ENCODE peak calls at places on chromosomes 3 and 15, in four cellular contexts. One of them, this sample, is unnamed.

GRCh38 chr3:30596161-30596560 is 10.2 kb upstream of the TGFBR2 start:
- DNase-seq in hippocampal formation: no peak
- DNase-seq in M059J: peak; percentile 53
- DNase-seq in cardiac fibroblast: no peak
- DNase-seq in this sample: no peak

GRCh38 chr3:46695962-46696922 is 2.8 kb upstream of the ALS2CL start:
- DNase-seq in cardiac fibroblast: no peak
- DNase-seq in M059J: peak; percentile 56
- DNase-seq in hippocampal formation: no peak
- DNase-seq in this sample: no peak

GRCh38 chr15:64896371-64897069 is 15.2 kb upstream of the ANKDD1A start:
- DNase-seq in cardiac fibroblast: no peak
- DNase-seq in M059J: no peak
- DNase-seq in hippocampal formation: no peak
- DNase-seq in this sample: no peak

GRCh38 chr3:100838157-100838556 is 128.9 kb downstream of the TFG start:
- DNase-seq in M059J: no peak
- DNase-seq in cardiac fibroblast: no peak
- DNase-seq in hippocampal formation: no peak
- DNase-seq in this sample: no peak

GRCh38 chr15:75775296-75776074 is 62.8 kb upstream of the CSPG4 start:
- DNase-seq in M059J: peak; percentile 21
- DNase-seq in cardiac fibroblast: no peak
- DNase-seq in hippocampal formation: no peak
- DNase-seq in this sample: no peak

GRCh38 chr3:13016083-13016725 is 57.0 kb downstream of the IQSEC1 start:
- DNase-seq in cardiac fibroblast: no peak
- DNase-seq in M059J: no peak
- DNase-seq in hippocampal formation: peak; percentile 31
- DNase-seq in this sample: no peak

GRCh38 chr3:13654330-13655073 is 105.6 kb downstream of the FBLN2 start:
- DNase-seq in M059J: no peak
- DNase-seq in cardiac fibroblast: no peak
- DNase-seq in hippocampal formation: no peak
- DNase-seq in this sample: no peak

GRCh38 chr3:59247402-59247841 is 197.6 kb upstream of the CFAP20DC start:
- DNase-seq in cardiac fibroblast: no peak
- DNase-seq in M059J: peak; percentile 77
- DNase-seq in hippocampal formation: no peak
- DNase-seq in this sample: no peak

GRCh38 chr15:70328137-70329115 is 230.7 kb upstream of the TLE3 start:
- DNase-seq in cardiac fibroblast: peak; percentile 84
- DNase-seq in M059J: peak; percentile 69
- DNase-seq in hippocampal formation: peak; percentile 18
- DNase-seq in this sample: no peak